ENCODE peak calls at places on chromosome 22, in seven cellular contexts. D is activated T-helper 1 cell treated with anti-CD3 and anti-CD28 coated beads, Interleukin-12 subunit alpha, Interleukin-12 subunit beta, Interleukin-2, Interleukin-4 antibody, amounts not matched to agents 30 ng/mL and 10 ng/mL and 1 ng/mL, durations not matched to agents 14 hours and 24 hours and 36 hours; K is AG10803; F is heart right ventricle; L is naive thymus-derived CD8-positive, alpha-beta T cell; C is PC-3; Z is MCF 10A. T is an unnamed sample.

GRCh38 chr22:24583972-24584790 is 8.7 kb downstream of the LRRC75B start:
- DNase-seq in D (no peak), K (no peak), F (no peak), L (no peak), C (no peak), Z (no peak), T (no peak)

GRCh38 chr22:43537019-43537585 is 125.3 kb downstream of the MPPED1 start:
- DNase-seq in D (no peak), K (no peak), F (no peak), L (no peak), C (peak), Z (peak), T (peak)

GRCh38 chr22:33467718-33468117 is 409.5 kb upstream of the SYN3 start:
- DNase-seq in D (no peak), K (peak), F (no peak), L (no peak), C (no peak), Z (no peak), T (no peak)

GRCh38 chr22:40453676-40454075 is 83.3 kb downstream of the SGSM3 start:
- DNase-seq in D (no peak), K (peak), F (no peak), L (no peak), C (no peak), Z (no peak), T (no peak)

GRCh38 chr22:33921576-33922181 is 1.4 kb upstream of the LARGE1 start:
- DNase-seq in D (no peak), K (peak), F (peak), L (no peak), C (no peak), Z (peak), T (no peak)

GRCh38 chr22:42310301-42310981 is 40.0 kb upstream of the TCF20 start:
- DNase-seq in D (no peak), K (no peak), F (no peak), L (no peak), C (no peak), Z (no peak), T (no peak)

GRCh38 chr22:31081963-31082605 is 966 bp downstream of the SMTN start:
- DNase-seq in D (no peak), K (peak), F (no peak), L (peak), C (peak), Z (peak), T (no peak)

GRCh38 chr22:38312261-38312800 is 4.9 kb downstream of the CSNK1E start:
- DNase-seq in D (no peak), K (peak), F (no peak), L (no peak), C (no peak), Z (peak), T (no peak)

GRCh38 chr22:45208993-45209838 is 31.5 kb downstream of the KIAA0930 start:
- DNase-seq in D (no peak), K (peak), F (peak), L (no peak), C (peak), Z (peak), T (no peak)

GRCh38 chr22:30253205-30253852 is 6.8 kb upstream of the LIF start:
- DNase-seq in D (no peak), K (no peak), F (peak), L (no peak), C (peak), Z (no peak), T (no peak)

GRCh38 chr22:16966251-16966650 is 41.8 kb downstream of the GAB4 start:
- DNase-seq in D (no peak), K (no peak), F (no peak), L (no peak), C (no peak), Z (no peak), T (no peak)

GRCh38 chr22:33076368-33076767 is 18.2 kb upstream of the SYN3 start:
- DNase-seq in D (no peak), K (no peak), F (no peak), L (no peak), C (no peak), Z (peak), T (no peak)

GRCh38 chr22:50084085-50084484 is 1.1 kb downstream of the MLC1 start:
- DNase-seq in D (no peak), K (no peak), F (no peak), L (no peak), C (no peak), Z (no peak), T (no peak)

GRCh38 chr22:43174941-43175531 is 11.9 kb downstream of the TTLL12 start:
- DNase-seq in D (no peak), K (no peak), F (no peak), L (peak), C (no peak), Z (peak), T (no peak)

GRCh38 chr22:46086577-46087335 is 63.6 kb upstream of the PPARA start:
- DNase-seq in D (no peak), K (peak), F (peak), L (peak), C (no peak), Z (no peak), T (no peak)

GRCh38 chr22:28548411-28548810 is 131.2 kb downstream of the TTC28 start:
- DNase-seq in D (no peak), K (no peak), F (no peak), L (no peak), C (no peak), Z (no peak), T (no peak)

GRCh38 chr22:36871669-36872081 is 10.9 kb downstream of the NCF4 start:
- DNase-seq in D (no peak), K (no peak), F (no peak), L (no peak), C (peak), Z (peak), T (no peak)

GRCh38 chr22:44736581-44737413 is 15.6 kb upstream of the ARHGAP8 start:
- DNase-seq in D (no peak), K (no peak), F (no peak), L (no peak), C (no peak), Z (no peak), T (no peak)

GRCh38 chr22:26671317-26672059 is 14.1 kb downstream of the MIAT start:
- DNase-seq in D (peak), K (no peak), F (peak), L (peak), C (no peak), Z (peak), T (no peak)

GRCh38 chr22:27919943-27920755 is 1.1 kb upstream of the PITPNB start:
- DNase-seq in D (no peak), K (peak), F (no peak), L (no peak), C (peak), Z (peak), T (no peak)

GRCh38 chr22:46638601-46639431 is 18.6 kb downstream of the GRAMD4 start:
- DNase-seq in D (no peak), K (peak), F (peak), L (no peak), C (no peak), Z (no peak), T (no peak)

GRCh38 chr22:27794244-27794643 is 7.3 kb downstream of the MN1 start:
- DNase-seq in D (no peak), K (no peak), F (no peak), L (no peak), C (no peak), Z (no peak), T (no peak)

GRCh38 chr22:30197389-30197788 is 49.2 kb downstream of the LIF start:
- DNase-seq in D (no peak), K (no peak), F (no peak), L (no peak), C (no peak), Z (no peak), T (no peak)

GRCh38 chr22:31857247-31857646 is 87.1 kb upstream of the YWHAH start:
- DNase-seq in D (no peak), K (no peak), F (no peak), L (no peak), C (no peak), Z (no peak), T (no peak)

GRCh38 chr22:33401291-33401690 is 343.1 kb upstream of the SYN3 start:
- DNase-seq in D (no peak), K (no peak), F (no peak), L (no peak), C (peak), Z (no peak), T (no peak)

GRCh38 chr22:33013531-33014162 is 44.5 kb downstream of the SYN3 start:
- DNase-seq in D (no peak), K (no peak), F (no peak), L (no peak), C (no peak), Z (no peak), T (no peak)

GRCh38 chr22:42410708-42411107 is 21.5 kb downstream of the NFAM1 start:
- DNase-seq in D (no peak), K (no peak), F (no peak), L (no peak), C (no peak), Z (no peak), T (no peak)

GRCh38 chr22:45597460-45598192 is 74.0 kb upstream of the ATXN10 start:
- DNase-seq in D (no peak), K (no peak), F (no peak), L (no peak), C (peak), Z (no peak), T (no peak)

GRCh38 chr22:44219101-44219870 is 38.6 kb downstream of the PARVG start:
- DNase-seq in D (no peak), K (no peak), F (no peak), L (no peak), C (no peak), Z (no peak), T (no peak)

GRCh38 chr22:20465759-20466077 is 28.1 kb upstream of the SCARF2 start:
- DNase-seq in D (no peak), K (no peak), F (no peak), L (no peak), C (no peak), Z (no peak), T (no peak)

GRCh38 chr22:19868333-19868732 is 13.7 kb upstream of the GNB1L start:
- DNase-seq in D (no peak), K (no peak), F (no peak), L (peak), C (no peak), Z (no peak), T (no peak)

T was measured in CMK.